ENCODE peak calls at places on chromosome 14, in six cellular contexts. V, G, Q, K, U and N are unnamed samples.

GRCh38 chr14:66070542-66071319 is 415.4 kb upstream of the CCDC196 start:
- DNase-seq in V (peak), G (peak), Q (no peak), K (peak), U (no peak), N (peak)

GRCh38 chr14:47040490-47040889 is 388.9 kb upstream of the RPL10L start:
- DNase-seq in V (peak), G (no peak), Q (peak), K (peak), U (peak), N (no peak)

GRCh38 chr14:56002316-56002715 is 115.9 kb upstream of the PELI2 start:
- DNase-seq in V (no peak), G (no peak), Q (peak), K (peak), U (peak), N (no peak)

GRCh38 chr14:49218436-49219092 is 367.6 kb downstream of the RPS29 start:
- DNase-seq in V (no peak), G (no peak), Q (peak), K (peak), U (peak), N (no peak)

GRCh38 chr14:105885561-105886320 is 359.4 kb downstream of the TMEM121 start:
- DNase-seq in V (no peak), G (no peak), Q (no peak), K (no peak), U (no peak), N (no peak)

GRCh38 chr14:91127411-91127810 is 13.5 kb downstream of the DGLUCY start:
- DNase-seq in V (no peak), G (peak), Q (no peak), K (no peak), U (no peak), N (no peak)

GRCh38 chr14:86961106-86961716 is 1031.8 kb downstream of the GALC start:
- DNase-seq in V (peak), G (no peak), Q (no peak), K (peak), U (no peak), N (no peak)

GRCh38 chr14:96797943-96798349 is 764 bp downstream of the VRK1 start:
- DNase-seq in V (no peak), G (no peak), Q (no peak), K (no peak), U (no peak), N (peak)

GRCh38 chr14:70905316-70905715 is 1.9 kb upstream of the PCNX1 start:
- DNase-seq in V (no peak), G (no peak), Q (no peak), K (peak), U (no peak), N (no peak)

GRCh38 chr14:95519699-95520098 is 3.2 kb upstream of the SYNE3 start:
- DNase-seq in V (no peak), G (peak), Q (peak), K (peak), U (peak), N (peak)

GRCh38 chr14:69079188-69079742 is 73.7 kb downstream of the DCAF5 start:
- DNase-seq in V (no peak), G (no peak), Q (peak), K (peak), U (peak), N (no peak)

GRCh38 chr14:104341532-104342434 is 203.4 kb downstream of the KIF26A start:
- DNase-seq in V (peak), G (no peak), Q (no peak), K (peak), U (no peak), N (peak)

GRCh38 chr14:35390577-35391387 is 13.8 kb downstream of the NFKBIA start:
- DNase-seq in V (no peak), G (no peak), Q (peak), K (peak), U (peak), N (peak)

GRCh38 chr14:101721951-101722661 is 39.4 kb upstream of the PPP2R5C start:
- DNase-seq in V (no peak), G (no peak), Q (peak), K (peak), U (peak), N (peak)

GRCh38 chr14:95294320-95294719 is 25.4 kb downstream of the CLMN start:
- DNase-seq in V (no peak), G (no peak), Q (no peak), K (no peak), U (no peak), N (no peak)

GRCh38 chr14:60508707-60509437 is at the start of gene SIX6:
- DNase-seq in V (peak), G (no peak), Q (peak), K (no peak), U (peak), N (peak)

GRCh38 chr14:29648045-29648444 is 279.6 kb downstream of the PRKD1 start:
- DNase-seq in V (no peak), G (no peak), Q (peak), K (peak), U (peak), N (no peak)

GRCh38 chr14:56534656-56535055 is 44.9 kb upstream of the TMEM260 start:
- DNase-seq in V (no peak), G (no peak), Q (no peak), K (no peak), U (no peak), N (no peak)

GRCh38 chr14:60720962-60721330 is 3.2 kb downstream of the SIX4 start:
- DNase-seq in V (no peak), G (no peak), Q (no peak), K (no peak), U (no peak), N (no peak)

DNA sequence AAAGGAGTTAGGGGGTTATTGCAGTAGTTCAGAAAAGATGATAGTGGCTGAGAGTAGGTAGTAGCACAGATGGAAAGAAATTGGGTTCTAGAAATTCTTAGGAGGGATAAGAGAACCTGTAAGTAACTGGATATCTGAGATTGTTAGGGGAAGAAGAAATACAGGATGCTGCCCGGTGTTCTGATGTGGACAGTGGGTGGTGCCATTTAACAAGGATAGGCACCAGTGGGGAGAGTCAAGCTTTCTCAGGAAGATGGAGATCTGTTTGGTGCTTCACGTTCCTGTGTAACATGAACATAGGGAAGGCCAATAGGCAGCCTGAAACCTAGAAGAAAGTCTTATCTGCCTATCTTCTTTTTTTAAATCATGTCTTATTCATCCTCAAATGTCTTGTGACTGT is 245.9 kb downstream of the NPAS3 start:
- DNase-seq in V (no peak), G (no peak), Q (no peak), K (peak), U (peak), N (no peak)
- TF ChIP-seq CTCF in V (no peak), G (no peak), Q (peak), K (peak), U (no peak), N (no peak)

DNA sequence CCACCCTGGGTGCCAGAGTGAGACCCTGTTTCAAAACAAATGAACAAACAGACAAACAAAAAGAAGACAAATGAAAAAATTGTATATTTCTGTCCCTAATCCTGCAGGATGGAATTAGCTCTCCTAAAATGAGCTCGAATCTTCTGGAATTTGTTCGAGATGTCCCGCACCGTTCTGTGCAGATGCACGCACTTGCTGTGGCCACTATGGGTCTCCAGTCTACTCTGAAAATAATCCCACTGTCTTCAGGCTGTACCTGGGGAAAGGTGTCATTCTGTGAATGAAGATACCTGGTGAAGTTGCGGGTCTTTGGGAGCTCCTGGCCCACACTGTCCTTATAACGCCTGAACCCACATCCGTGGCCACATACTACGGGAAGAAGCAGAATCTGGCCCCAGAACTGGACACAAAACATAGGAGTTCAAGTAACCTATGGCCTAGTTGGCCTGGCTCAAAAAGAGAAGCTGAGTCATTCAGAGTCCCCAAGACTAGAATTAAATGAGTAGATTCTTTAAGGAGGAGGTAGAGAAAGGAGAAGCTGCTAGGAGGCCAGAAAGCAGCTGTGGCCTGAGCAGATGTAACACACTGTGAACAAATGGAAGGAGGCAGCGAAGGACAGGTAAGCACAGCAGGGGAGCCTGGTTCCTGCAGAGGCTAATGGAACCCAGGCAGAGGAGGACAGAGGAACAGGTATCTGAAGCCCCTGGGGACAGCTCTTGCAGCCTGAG is 108.6 kb downstream of the FOXN3 start:
- DNase-seq in V (no peak), G (no peak), Q (no peak), K (peak), U (peak), N (no peak)
- TF ChIP-seq CTCF in V (no peak), G (no peak), Q (no peak), K (no peak), U (no peak), N (no peak)

GRCh38 chr14:63727736-63728728 is at the start of gene SGPP1:
- DNase-seq in V (peak), G (peak), Q (peak), K (peak), U (peak), N (peak)
- TF ChIP-seq CTCF in V (peak), G (peak), Q (no peak), K (peak), U (peak), N (no peak)

GRCh38 chr14:94153750-94154350 is 20.3 kb upstream of the PPP4R4 start:
- DNase-seq in V (no peak), G (no peak), Q (no peak), K (no peak), U (no peak), N (no peak)
- TF ChIP-seq CTCF in V (no peak), G (no peak), Q (no peak), K (no peak), U (no peak), N (no peak)

GRCh38 chr14:50711043-50711442 is 42.9 kb upstream of the SAV1 start:
- DNase-seq in V (no peak), G (no peak), Q (no peak), K (no peak), U (no peak), N (no peak)

GRCh38 chr14:50717826-50718225 is 49.7 kb upstream of the SAV1 start:
- DNase-seq in V (no peak), G (no peak), Q (no peak), K (no peak), U (no peak), N (no peak)

GRCh38 chr14:50719911-50720759 is 52.0 kb upstream of the SAV1 start:
- DNase-seq in V (no peak), G (no peak), Q (peak), K (no peak), U (peak), N (no peak)

GRCh38 chr14:50718949-50719348 is 50.8 kb upstream of the SAV1 start:
- DNase-seq in V (no peak), G (no peak), Q (no peak), K (no peak), U (no peak), N (no peak)

DNA sequence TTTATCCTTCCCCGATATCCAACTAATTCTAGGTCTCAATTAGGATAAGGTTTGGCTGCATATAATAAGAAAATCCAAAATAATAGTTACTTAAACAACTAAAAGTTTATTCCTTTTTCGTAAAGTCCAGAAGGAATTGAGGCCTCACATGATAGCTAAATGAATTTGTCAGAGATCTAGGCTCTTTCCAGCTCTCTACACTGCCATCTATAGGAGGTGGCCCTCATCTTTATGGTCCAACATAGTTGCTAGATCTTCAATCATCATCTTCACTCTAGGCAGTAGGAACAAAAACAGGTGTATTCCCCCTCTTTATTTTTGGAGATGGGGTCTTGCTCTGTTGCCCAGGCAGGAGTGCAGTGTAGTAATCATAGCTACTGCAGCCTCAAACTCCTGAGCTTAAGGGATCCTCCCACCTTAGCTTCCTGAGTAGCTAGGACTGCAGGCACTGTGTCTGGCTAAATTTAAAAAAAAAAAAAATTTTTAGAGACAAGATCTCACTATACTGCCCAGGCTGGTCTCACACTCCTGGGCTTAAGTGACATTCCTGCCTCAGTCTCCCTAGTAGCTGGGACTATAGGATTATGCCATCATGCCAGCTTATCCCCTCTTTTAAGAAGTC is 46.5 kb upstream of the SAV1 start:
- DNase-seq in V (peak), G (no peak), Q (peak), K (peak), U (peak), N (peak)
- TF ChIP-seq CTCF in V (peak), G (no peak), Q (peak), K (peak), U (peak), N (peak)

DNA sequence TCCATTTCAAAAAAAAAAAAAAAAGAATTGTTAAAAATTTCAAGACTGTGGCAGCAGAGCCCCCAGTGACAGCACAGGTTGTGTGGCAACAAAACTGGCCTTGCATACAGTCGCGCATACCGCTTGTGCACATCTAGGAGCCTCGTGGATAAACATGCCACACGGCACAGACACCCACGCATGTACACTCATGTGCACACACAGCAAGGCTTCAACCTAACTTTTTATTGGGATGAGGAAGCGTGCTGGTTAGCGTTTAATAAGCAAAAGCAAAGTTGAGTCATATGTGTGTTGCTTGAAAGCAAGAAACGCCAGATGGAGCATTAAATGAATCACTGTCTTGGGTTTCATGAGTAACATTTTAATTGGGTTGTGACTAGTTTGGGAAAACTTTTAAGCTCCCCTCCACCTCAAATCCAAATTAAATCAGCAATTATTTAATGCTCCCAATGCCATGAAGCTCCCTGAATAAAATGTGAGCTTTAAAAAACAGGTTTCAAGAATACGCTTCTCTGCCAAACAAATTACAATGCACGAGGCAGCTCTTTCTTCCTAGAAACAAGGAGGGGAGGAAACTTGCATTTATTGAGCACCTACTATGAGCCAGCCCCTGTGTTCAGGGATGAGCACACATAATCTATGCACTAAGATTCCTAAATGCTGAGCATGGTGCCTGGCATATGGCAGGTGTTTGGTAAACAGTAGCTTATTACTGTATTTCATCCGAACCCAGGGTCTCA is 35.7 kb upstream of the EML1 start:
- DNase-seq in V (no peak), G (no peak), Q (peak), K (peak), U (peak), N (no peak)
- TF ChIP-seq CTCF in V (no peak), G (no peak), Q (no peak), K (no peak), U (no peak), N (no peak)